ENCODE peak calls at places on chromosomes 4 and X, in five cellular contexts. F, W, N, T and V are unnamed samples.
A peak's percentile ranks its signal among the peaks of the same experiment; 100 is the strongest.

GRCh38 chrX:12770440-12770839 is 20.8 kb upstream of the PRPS2 start:
- DNase-seq in F (no peak), W (no peak), N (no peak), T (no peak), V (no peak)

GRCh38 chr4:46445689-46446339 is 55.9 kb upstream of the GABRA2 start:
- DNase-seq in F (no peak), W (no peak), N (no peak), T (no peak), V (no peak)

GRCh38 chr4:95084584-95084983 is 326.8 kb downstream of the BMPR1B start:
- DNase-seq in F (no peak), W (no peak), N (no peak), T (no peak), V (no peak)

GRCh38 chr4:168139336-168139735 is 47.0 kb downstream of the ANXA10 start:
- DNase-seq in F (no peak), W (no peak), N (no peak), T (no peak), V (no peak)

GRCh38 chr4:142815834-142816233 is 30.3 kb downstream of the INPP4B start:
- DNase-seq in F (no peak), W (no peak), N (no peak), T (no peak), V (no peak)

GRCh38 chrX:55710701-55711100 is 6.8 kb upstream of the RRAGB start:
- DNase-seq in F (no peak), W (no peak), N (no peak), T (no peak), V (no peak)

GRCh38 chr4:163587867-163588266 is 93.4 kb downstream of the TMA16 start:
- DNase-seq in F (no peak), W (no peak), N (no peak), T (no peak), V (peak; percentile 18)

GRCh38 chrX:138711399-138712347 is at the start of gene FGF13:
- DNase-seq in F (peak; percentile 78), W (no peak), N (no peak), T (no peak), V (peak; percentile 89)

GRCh38 chr4:147060171-147060931 is 114.7 kb upstream of the TTC29 start:
- DNase-seq in F (no peak), W (no peak), N (no peak), T (no peak), V (no peak)

GRCh38 chrX:102720237-102721168 is at the start of gene GPRASP3:
- DNase-seq in F (peak; percentile 93), W (peak; percentile 78), N (no peak), T (peak; percentile 78), V (peak; percentile 42)

GRCh38 chrX:19593684-19594083 is 78.4 kb upstream of the MAP3K15 start:
- DNase-seq in F (no peak), W (no peak), N (no peak), T (no peak), V (no peak)

GRCh38 chrX:8453619-8454018 is 11.0 kb upstream of the VCX3B start:
- DNase-seq in F (no peak), W (no peak), N (no peak), T (no peak), V (no peak)

GRCh38 chrX:45447995-45448394 is 247.3 kb upstream of the DIPK2B start:
- DNase-seq in F (no peak), W (no peak), N (no peak), T (no peak), V (no peak)

GRCh38 chr4:83009529-83009928 is 1.1 kb downstream of the LIN54 start:
- DNase-seq in F (no peak), W (no peak), N (no peak), T (no peak), V (no peak)

GRCh38 chrX:41382699-41383645 is 49.0 kb downstream of the DDX3X start:
- DNase-seq in F (no peak), W (peak; percentile 74), N (no peak), T (no peak), V (no peak)

GRCh38 chr4:10403633-10404445 is 53.4 kb downstream of the ZNF518B start:
- DNase-seq in F (no peak), W (no peak), N (no peak), T (no peak), V (peak; percentile 40)

GRCh38 chrX:65607070-65607742 is 60.2 kb upstream of the MSN start:
- DNase-seq in F (no peak), W (no peak), N (no peak), T (no peak), V (no peak)

GRCh38 chr4:15006416-15007024 is 4.2 kb downstream of the CPEB2 start:
- DNase-seq in F (no peak), W (no peak), N (no peak), T (no peak), V (no peak)

GRCh38 chr4:123064390-123064789 is 142.0 kb upstream of the NUDT6 start:
- DNase-seq in F (no peak), W (no peak), N (no peak), T (no peak), V (no peak)

GRCh38 chrX:53882331-53882730 is 161.9 kb downstream of the PHF8 start:
- DNase-seq in F (no peak), W (no peak), N (no peak), T (no peak), V (no peak)

GRCh38 chrX:136816970-136817369 is 36.2 kb upstream of the ARHGEF6 start:
- DNase-seq in F (no peak), W (no peak), N (no peak), T (no peak), V (no peak)

GRCh38 chr4:3402409-3403103 is 39.2 kb upstream of the HGFAC start:
- DNase-seq in F (peak; percentile 57), W (no peak), N (no peak), T (peak; percentile 61), V (no peak)

GRCh38 chr4:139794158-139794954 is 128.7 kb downstream of the MGST2 start:
- DNase-seq in F (no peak), W (no peak), N (no peak), T (no peak), V (no peak)

GRCh38 chrX:154351183-154352011 is 23.0 kb downstream of the FLNA start:
- DNase-seq in F (peak; percentile 88), W (peak; percentile 70), N (no peak), T (no peak), V (peak; percentile 52)

GRCh38 chr4:108492816-108493595 is 127.4 kb upstream of the RPL34 start:
- DNase-seq in F (peak; percentile 48), W (no peak), N (no peak), T (no peak), V (peak; percentile 68)

GRCh38 chr4:1711906-1712215 is 258 bp downstream of the SLBP start:
- DNase-seq in F (no peak), W (no peak), N (no peak), T (peak; percentile 74), V (no peak)

GRCh38 chr4:40316782-40317635 is 18.1 kb upstream of the CHRNA9 start:
- DNase-seq in F (no peak), W (peak; percentile 76), N (no peak), T (no peak), V (peak; percentile 43)

DNA sequence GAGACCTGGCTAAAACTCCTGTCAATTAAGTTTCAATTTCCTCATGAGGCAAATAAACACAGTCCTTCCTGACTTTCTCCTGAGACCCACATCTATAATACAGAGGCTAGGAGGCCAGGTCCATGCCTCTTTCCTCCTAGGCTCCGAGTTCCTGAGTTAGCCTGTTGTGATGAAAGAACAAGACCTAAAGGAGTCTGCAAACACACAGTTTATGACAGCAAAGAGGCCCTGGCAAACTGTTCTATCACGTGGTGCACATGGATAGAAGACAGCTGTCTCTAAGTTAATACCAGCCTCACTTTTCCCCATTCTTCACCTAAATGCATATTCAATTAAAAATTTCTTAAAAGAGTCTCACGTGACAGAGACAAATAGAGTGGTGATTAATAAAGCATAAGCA is 145.2 kb downstream of the TET2 start:
- DNase-seq in F (no peak), W (no peak), N (no peak), T (no peak), V (no peak)
- H3K27me3 ChIP-seq in F (no peaks in the 10 kb centered on the region), W (no peaks in the 10 kb centered on the region), N (no peaks in the 10 kb centered on the region), T (no peaks in the 10 kb centered on the region), V (no peaks in the 10 kb centered on the region)

GRCh38 chrX:140502491-140503229 is 2.2 kb downstream of the SOX3 start:
- DNase-seq in F (no peak), W (no peak), N (no peak), T (no peak), V (peak; percentile 30)
- H3K4me3 ChIP-seq in F (peak overlapping the region; percentile 60), W (no peak overlapping the region), N (no peak overlapping the region), T (no peak overlapping the region), V (peak overlapping the region; percentile 54)

DNA sequence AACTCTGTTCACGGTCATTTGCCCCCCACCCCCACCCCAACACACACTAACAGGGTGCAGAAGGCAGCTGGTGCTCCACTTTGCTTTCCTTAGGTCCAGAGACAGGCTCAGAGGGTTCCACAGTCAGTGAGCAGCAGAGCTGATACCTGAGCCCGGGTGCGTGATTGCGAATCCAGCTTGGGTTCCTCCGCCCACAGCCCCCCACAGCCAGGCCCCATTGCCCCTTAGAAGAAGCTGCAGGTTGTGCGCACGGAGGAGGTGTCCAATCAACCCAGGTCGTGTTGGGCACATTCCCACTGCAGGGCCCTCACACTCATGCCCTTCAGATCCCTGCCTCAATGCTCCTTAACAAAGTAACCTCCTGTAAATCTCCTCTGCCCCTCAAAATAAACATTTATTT is 85.0 kb downstream of the WFS1 start:
- DNase-seq in F (no peak), W (no peak), N (no peak), T (peak; percentile 46), V (no peak)
- H3K27me3 ChIP-seq in F (no peaks in the 10 kb centered on the region), W (no peaks in the 10 kb centered on the region), N (no peaks in the 10 kb centered on the region), T (peaks cover 3% of the 10 kb centered on the region), V (no peaks in the 10 kb centered on the region)

DNA sequence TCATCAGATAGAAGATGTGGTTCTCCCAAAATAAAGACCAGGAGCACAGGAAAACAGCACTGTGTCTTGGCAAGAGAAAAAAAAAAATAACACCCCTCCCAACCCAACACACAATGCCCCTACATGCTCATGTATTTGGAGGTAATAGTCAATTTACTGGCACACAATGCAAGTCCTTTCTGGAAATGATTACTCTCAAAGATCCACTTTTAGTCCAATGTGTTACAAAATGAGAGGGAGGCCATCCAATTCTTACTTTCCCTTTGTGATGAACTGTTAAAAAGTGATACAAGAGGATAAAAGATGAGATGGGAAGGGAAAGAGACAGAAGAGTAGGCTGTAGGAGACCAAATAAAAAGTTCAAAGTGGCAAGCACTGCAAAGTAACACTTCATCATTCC is 180.3 kb upstream of the DKK2 start:
- DNase-seq in F (no peak), W (no peak), N (no peak), T (no peak), V (no peak)
- H3K4me3 ChIP-seq in F (no peak overlapping the region), W (no peak overlapping the region), N (no peak overlapping the region), T (no peak overlapping the region), V (no peak overlapping the region)

DNA sequence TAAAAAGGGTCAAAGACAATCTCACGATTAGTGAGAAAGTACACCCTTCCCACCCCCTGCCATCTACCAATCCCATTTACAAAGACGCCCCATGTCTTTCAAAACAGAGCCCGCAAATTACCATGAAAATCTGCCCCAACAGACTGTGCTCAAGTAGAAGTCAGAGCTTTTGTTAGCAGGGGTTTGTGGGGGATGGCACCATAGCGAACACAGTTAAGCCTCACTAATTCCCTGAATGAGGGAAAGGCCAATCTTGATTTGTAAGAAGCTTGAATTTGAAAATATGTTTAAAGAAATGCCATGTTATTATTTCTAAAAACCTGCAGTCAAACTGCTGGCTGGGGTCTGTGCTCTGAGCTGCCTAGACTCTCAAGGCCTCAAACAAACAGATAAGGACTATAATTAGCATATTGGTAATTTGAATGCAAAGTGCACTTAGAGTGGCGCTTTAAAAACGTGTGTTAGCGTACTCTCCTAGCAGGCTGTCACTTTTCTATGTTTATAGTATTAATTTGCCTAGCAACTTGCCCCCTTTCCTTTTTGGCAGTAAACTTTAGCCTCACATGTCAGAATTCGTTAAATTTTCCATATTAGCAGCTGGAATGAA is 9.4 kb upstream of the PAK3 start:
- DNase-seq in F (no peak), W (no peak), N (no peak), T (no peak), V (peak; percentile 20)
- H3K27me3 ChIP-seq in F (peaks cover 26% of the 10 kb centered on the region), W (no peaks in the 10 kb centered on the region), N (no peaks in the 10 kb centered on the region), T (peaks cover 84% of the 10 kb centered on the region), V (no peaks in the 10 kb centered on the region)